ENCODE peak calls at places on chromosomes 6 and 20, in nine cellular contexts. One of them, this sample, is unnamed.

GRCh38 chr6:33609444-33610034 is 11.6 kb upstream of the ITPR3 start:
- DNase-seq in AG08396: peak; percentile 81
- DNase-seq in C1 segment of cervical spinal cord: no peak
- DNase-seq in NCI-H82: no peak
- DNase-seq in neural crest cell: no peak
- DNase-seq in effector CD4-positive, alpha-beta T cell: no peak
- DNase-seq in foreskin fibroblast: peak; percentile 89
- DNase-seq in heart right ventricle: peak; percentile 54
- DNase-seq in GOT3: no peak
- DNase-seq in this sample: no peak

GRCh38 chr6:36501686-36502085 is 45.6 kb downstream of the STK38 start:
- DNase-seq in AG08396: no peak
- DNase-seq in C1 segment of cervical spinal cord: no peak
- DNase-seq in NCI-H82: no peak
- DNase-seq in neural crest cell: no peak
- DNase-seq in effector CD4-positive, alpha-beta T cell: no peak
- DNase-seq in foreskin fibroblast: no peak
- DNase-seq in heart right ventricle: no peak
- DNase-seq in GOT3: no peak
- DNase-seq in this sample: no peak

GRCh38 chr20:7790189-7790588 is 150.1 kb downstream of the HAO1 start:
- DNase-seq in AG08396: peak; percentile 29
- DNase-seq in C1 segment of cervical spinal cord: no peak
- DNase-seq in NCI-H82: no peak
- DNase-seq in neural crest cell: no peak
- DNase-seq in effector CD4-positive, alpha-beta T cell: no peak
- DNase-seq in foreskin fibroblast: peak; percentile 59
- DNase-seq in heart right ventricle: no peak
- DNase-seq in GOT3: no peak
- DNase-seq in this sample: no peak

GRCh38 chr20:20393770-20394169 is 25.9 kb downstream of the INSM1 start:
- DNase-seq in AG08396: peak; percentile 20
- DNase-seq in C1 segment of cervical spinal cord: no peak
- DNase-seq in NCI-H82: no peak
- DNase-seq in neural crest cell: no peak
- DNase-seq in effector CD4-positive, alpha-beta T cell: no peak
- DNase-seq in foreskin fibroblast: no peak
- DNase-seq in heart right ventricle: no peak
- DNase-seq in GOT3: no peak
- DNase-seq in this sample: no peak

GRCh38 chr20:62825994-62826645 is 9.3 kb downstream of the COL9A3 start:
- DNase-seq in AG08396: no peak
- DNase-seq in C1 segment of cervical spinal cord: no peak
- DNase-seq in NCI-H82: no peak
- DNase-seq in neural crest cell: no peak
- DNase-seq in effector CD4-positive, alpha-beta T cell: no peak
- DNase-seq in foreskin fibroblast: no peak
- DNase-seq in heart right ventricle: no peak
- DNase-seq in GOT3: no peak
- DNase-seq in this sample: no peak

GRCh38 chr20:4835244-4836177 is 113.8 kb downstream of the PRND start:
- DNase-seq in AG08396: peak; percentile 43
- DNase-seq in C1 segment of cervical spinal cord: peak; percentile 47
- DNase-seq in NCI-H82: no peak
- DNase-seq in neural crest cell: no peak
- DNase-seq in effector CD4-positive, alpha-beta T cell: no peak
- DNase-seq in foreskin fibroblast: no peak
- DNase-seq in heart right ventricle: peak; percentile 60
- DNase-seq in GOT3: no peak
- DNase-seq in this sample: no peak

GRCh38 chr20:17179840-17180239 is 47.0 kb upstream of the PCSK2 start:
- DNase-seq in AG08396: no peak
- DNase-seq in C1 segment of cervical spinal cord: no peak
- DNase-seq in NCI-H82: no peak
- DNase-seq in neural crest cell: no peak
- DNase-seq in effector CD4-positive, alpha-beta T cell: no peak
- DNase-seq in foreskin fibroblast: no peak
- DNase-seq in heart right ventricle: no peak
- DNase-seq in GOT3: no peak
- DNase-seq in this sample: no peak

GRCh38 chr20:58310291-58310782 is 822 bp downstream of the RAB22A start:
- DNase-seq in AG08396: no peak
- DNase-seq in C1 segment of cervical spinal cord: no peak
- DNase-seq in NCI-H82: no peak
- DNase-seq in neural crest cell: no peak
- DNase-seq in effector CD4-positive, alpha-beta T cell: no peak
- DNase-seq in foreskin fibroblast: peak; percentile 33
- DNase-seq in heart right ventricle: no peak
- DNase-seq in GOT3: no peak
- DNase-seq in this sample: peak; percentile 57

GRCh38 chr6:133835901-133836300 is 53.0 kb upstream of the TCF21 start:
- DNase-seq in AG08396: no peak
- DNase-seq in C1 segment of cervical spinal cord: no peak
- DNase-seq in NCI-H82: no peak
- DNase-seq in neural crest cell: no peak
- DNase-seq in effector CD4-positive, alpha-beta T cell: no peak
- DNase-seq in foreskin fibroblast: no peak
- DNase-seq in heart right ventricle: no peak
- DNase-seq in GOT3: no peak
- DNase-seq in this sample: no peak

GRCh38 chr6:132764370-132764769 is 6.7 kb upstream of the VNN2 start:
- DNase-seq in AG08396: peak; percentile 66
- DNase-seq in C1 segment of cervical spinal cord: no peak
- DNase-seq in NCI-H82: no peak
- DNase-seq in neural crest cell: no peak
- DNase-seq in effector CD4-positive, alpha-beta T cell: no peak
- DNase-seq in foreskin fibroblast: peak; percentile 80
- DNase-seq in heart right ventricle: peak; percentile 33
- DNase-seq in GOT3: peak; percentile 33
- DNase-seq in this sample: peak; percentile 12

GRCh38 chr20:14304466-14304865 is 32.9 kb downstream of the FLRT3 start:
- DNase-seq in AG08396: no peak
- DNase-seq in C1 segment of cervical spinal cord: no peak
- DNase-seq in NCI-H82: no peak
- DNase-seq in neural crest cell: no peak
- DNase-seq in effector CD4-positive, alpha-beta T cell: no peak
- DNase-seq in foreskin fibroblast: no peak
- DNase-seq in heart right ventricle: no peak
- DNase-seq in GOT3: no peak
- DNase-seq in this sample: no peak

GRCh38 chr20:17627101-17627950 is 54.7 kb downstream of the RRBP1 start:
- DNase-seq in AG08396: no peak
- DNase-seq in C1 segment of cervical spinal cord: no peak
- DNase-seq in NCI-H82: no peak
- DNase-seq in neural crest cell: no peak
- DNase-seq in effector CD4-positive, alpha-beta T cell: no peak
- DNase-seq in foreskin fibroblast: no peak
- DNase-seq in heart right ventricle: no peak
- DNase-seq in GOT3: no peak
- DNase-seq in this sample: no peak

GRCh38 chr20:5159928-5160327 is 33.1 kb downstream of the CDS2 start:
- DNase-seq in AG08396: no peak
- DNase-seq in C1 segment of cervical spinal cord: no peak
- DNase-seq in NCI-H82: no peak
- DNase-seq in neural crest cell: no peak
- DNase-seq in effector CD4-positive, alpha-beta T cell: no peak
- DNase-seq in foreskin fibroblast: no peak
- DNase-seq in heart right ventricle: no peak
- DNase-seq in GOT3: no peak
- DNase-seq in this sample: no peak

GRCh38 chr6:39791311-39791710 is 865 bp upstream of the DAAM2 start:
- DNase-seq in AG08396: no peak
- DNase-seq in C1 segment of cervical spinal cord: no peak
- DNase-seq in NCI-H82: peak; percentile 17
- DNase-seq in neural crest cell: no peak
- DNase-seq in effector CD4-positive, alpha-beta T cell: no peak
- DNase-seq in foreskin fibroblast: no peak
- DNase-seq in heart right ventricle: peak; percentile 28
- DNase-seq in GOT3: no peak
- DNase-seq in this sample: no peak

GRCh38 chr6:25660512-25660911 is 8.5 kb downstream of the SCGN start:
- DNase-seq in AG08396: peak; percentile 31
- DNase-seq in C1 segment of cervical spinal cord: no peak
- DNase-seq in NCI-H82: peak; percentile 94
- DNase-seq in neural crest cell: no peak
- DNase-seq in effector CD4-positive, alpha-beta T cell: no peak
- DNase-seq in foreskin fibroblast: peak; percentile 49
- DNase-seq in heart right ventricle: no peak
- DNase-seq in GOT3: peak; percentile 6
- DNase-seq in this sample: peak; percentile 8

GRCh38 chr6:127907960-127908640 is 7.2 kb upstream of the THEMIS start:
- DNase-seq in AG08396: no peak
- DNase-seq in C1 segment of cervical spinal cord: no peak
- DNase-seq in NCI-H82: no peak
- DNase-seq in neural crest cell: no peak
- DNase-seq in effector CD4-positive, alpha-beta T cell: no peak
- DNase-seq in foreskin fibroblast: no peak
- DNase-seq in heart right ventricle: no peak
- DNase-seq in GOT3: no peak
- DNase-seq in this sample: no peak

GRCh38 chr6:19759117-19759880 is 77.9 kb upstream of the ID4 start:
- DNase-seq in AG08396: peak; percentile 53
- DNase-seq in C1 segment of cervical spinal cord: no peak
- DNase-seq in NCI-H82: no peak
- DNase-seq in neural crest cell: no peak
- DNase-seq in effector CD4-positive, alpha-beta T cell: no peak
- DNase-seq in foreskin fibroblast: peak; percentile 75
- DNase-seq in heart right ventricle: no peak
- DNase-seq in GOT3: no peak
- DNase-seq in this sample: no peak

GRCh38 chr20:32356935-32357868 is 929 bp upstream of the ASXL1 start:
- DNase-seq in AG08396: peak; percentile 35
- DNase-seq in C1 segment of cervical spinal cord: no peak
- DNase-seq in NCI-H82: peak; percentile 70
- DNase-seq in neural crest cell: no peak
- DNase-seq in effector CD4-positive, alpha-beta T cell: no peak
- DNase-seq in foreskin fibroblast: peak; percentile 41
- DNase-seq in heart right ventricle: peak; percentile 15
- DNase-seq in GOT3: no peak
- DNase-seq in this sample: peak; percentile 16

GRCh38 chr6:73581293-73581692 is 60.5 kb upstream of the EEF1A1 start:
- DNase-seq in AG08396: no peak
- DNase-seq in C1 segment of cervical spinal cord: no peak
- DNase-seq in NCI-H82: no peak
- DNase-seq in neural crest cell: no peak
- DNase-seq in effector CD4-positive, alpha-beta T cell: no peak
- DNase-seq in foreskin fibroblast: no peak
- DNase-seq in heart right ventricle: no peak
- DNase-seq in GOT3: no peak
- DNase-seq in this sample: no peak

GRCh38 chr6:98463038-98463437 is 371.3 kb upstream of the POU3F2 start:
- DNase-seq in AG08396: no peak
- DNase-seq in C1 segment of cervical spinal cord: no peak
- DNase-seq in NCI-H82: no peak
- DNase-seq in neural crest cell: no peak
- DNase-seq in effector CD4-positive, alpha-beta T cell: no peak
- DNase-seq in foreskin fibroblast: no peak
- DNase-seq in heart right ventricle: no peak
- DNase-seq in GOT3: no peak
- DNase-seq in this sample: no peak

GRCh38 chr6:50936277-50936681 is 117.6 kb downstream of the TFAP2B start:
- DNase-seq in AG08396: no peak
- DNase-seq in C1 segment of cervical spinal cord: no peak
- DNase-seq in NCI-H82: no peak
- DNase-seq in neural crest cell: no peak
- DNase-seq in effector CD4-positive, alpha-beta T cell: no peak
- DNase-seq in foreskin fibroblast: no peak
- DNase-seq in heart right ventricle: no peak
- DNase-seq in GOT3: no peak
- DNase-seq in this sample: peak; percentile 9

GRCh38 chr6:138509371-138509770 is 10.1 kb upstream of the NHSL1 start:
- DNase-seq in AG08396: peak; percentile 26
- DNase-seq in C1 segment of cervical spinal cord: no peak
- DNase-seq in NCI-H82: peak; percentile 87
- DNase-seq in neural crest cell: no peak
- DNase-seq in effector CD4-positive, alpha-beta T cell: peak; percentile 35
- DNase-seq in foreskin fibroblast: peak; percentile 35
- DNase-seq in heart right ventricle: peak; percentile 53
- DNase-seq in GOT3: no peak
- DNase-seq in this sample: peak; percentile 59

GRCh38 chr6:115910147-115910546 is 150.5 kb downstream of the FRK start:
- DNase-seq in AG08396: no peak
- DNase-seq in C1 segment of cervical spinal cord: no peak
- DNase-seq in NCI-H82: no peak
- DNase-seq in neural crest cell: no peak
- DNase-seq in effector CD4-positive, alpha-beta T cell: no peak
- DNase-seq in foreskin fibroblast: no peak
- DNase-seq in heart right ventricle: no peak
- DNase-seq in GOT3: no peak
- DNase-seq in this sample: no peak

GRCh38 chr6:133041020-133041419 is 200.1 kb upstream of the EYA4 start:
- DNase-seq in AG08396: no peak
- DNase-seq in C1 segment of cervical spinal cord: no peak
- DNase-seq in NCI-H82: peak; percentile 60
- DNase-seq in neural crest cell: no peak
- DNase-seq in effector CD4-positive, alpha-beta T cell: no peak
- DNase-seq in foreskin fibroblast: no peak
- DNase-seq in heart right ventricle: peak; percentile 31
- DNase-seq in GOT3: no peak
- DNase-seq in this sample: no peak

GRCh38 chr6:153231048-153231635 is 100.1 kb upstream of the RGS17 start:
- DNase-seq in AG08396: peak; percentile 34
- DNase-seq in C1 segment of cervical spinal cord: no peak
- DNase-seq in NCI-H82: peak; percentile 78
- DNase-seq in neural crest cell: peak; percentile 75
- DNase-seq in effector CD4-positive, alpha-beta T cell: no peak
- DNase-seq in foreskin fibroblast: no peak
- DNase-seq in heart right ventricle: peak; percentile 38
- DNase-seq in GOT3: no peak
- DNase-seq in this sample: peak; percentile 33

GRCh38 chr20:48758206-48758820 is 69.5 kb downstream of the PREX1 start:
- DNase-seq in AG08396: no peak
- DNase-seq in C1 segment of cervical spinal cord: no peak
- DNase-seq in NCI-H82: no peak
- DNase-seq in neural crest cell: no peak
- DNase-seq in effector CD4-positive, alpha-beta T cell: no peak
- DNase-seq in foreskin fibroblast: no peak
- DNase-seq in heart right ventricle: no peak
- DNase-seq in GOT3: no peak
- DNase-seq in this sample: no peak

GRCh38 chr6:34414999-34415858 is 10.6 kb downstream of the RPS10 start:
- DNase-seq in AG08396: peak; percentile 60
- DNase-seq in C1 segment of cervical spinal cord: peak; percentile 25
- DNase-seq in NCI-H82: peak; percentile 70
- DNase-seq in neural crest cell: no peak
- DNase-seq in effector CD4-positive, alpha-beta T cell: peak; percentile 27
- DNase-seq in foreskin fibroblast: peak; percentile 44
- DNase-seq in heart right ventricle: peak; percentile 75
- DNase-seq in GOT3: no peak
- DNase-seq in this sample: peak; percentile 77

GRCh38 chr6:46023216-46023915 is 7.7 kb upstream of the CLIC5 start:
- DNase-seq in AG08396: no peak
- DNase-seq in C1 segment of cervical spinal cord: no peak
- DNase-seq in NCI-H82: no peak
- DNase-seq in neural crest cell: no peak
- DNase-seq in effector CD4-positive, alpha-beta T cell: no peak
- DNase-seq in foreskin fibroblast: no peak
- DNase-seq in heart right ventricle: no peak
- DNase-seq in GOT3: no peak
- DNase-seq in this sample: no peak

This sample was measured in endothelial cell of umbilical vein.